ENCODE peak calls at places on chromosome 14, in seven cellular contexts. P, W, T, N, Z, K and I are unnamed samples. For H3K4me1, the result is how much of the 10 kb centered on the place peaks cover.

GRCh38 chr14:49961270-49962222 is 68.7 kb downstream of the ARF6 start:
- DNase-seq in N (no peak), Z (no peak), K (peak), P (no peak), W (no peak), T (no peak), I (no peak)

GRCh38 chr14:97198813-97199212 is 401.6 kb downstream of the VRK1 start:
- DNase-seq in P (no peak), N (no peak), T (no peak), Z (no peak), W (no peak), K (peak), I (no peak)

GRCh38 chr14:70032016-70032415 is 152.8 kb downstream of the SMOC1 start:
- DNase-seq in N (no peak), T (no peak), K (no peak), P (no peak), W (no peak), Z (no peak), I (no peak)

GRCh38 chr14:49479432-49479831 is 106.7 kb downstream of the RPS29 start:
- DNase-seq in W (no peak), N (no peak), K (no peak), P (no peak), Z (peak), T (peak), I (peak)

GRCh38 chr14:39040529-39040928 is 62.5 kb downstream of the SEC23A start:
- DNase-seq in W (no peak), T (no peak), Z (no peak), N (no peak), K (no peak), P (no peak), I (no peak)

GRCh38 chr14:29710015-29710414 is 217.6 kb downstream of the PRKD1 start:
- DNase-seq in T (no peak), W (no peak), K (no peak), N (no peak), Z (no peak), P (no peak), I (no peak)

GRCh38 chr14:75341639-75342038 is 63.0 kb downstream of the FOS start:
- DNase-seq in N (no peak), W (no peak), T (no peak), K (no peak), P (no peak), Z (no peak), I (no peak)

GRCh38 chr14:76514599-76514998 is 138.7 kb downstream of the ESRRB start:
- DNase-seq in P (no peak), K (peak), N (no peak), W (no peak), Z (peak), T (no peak), I (peak)

GRCh38 chr14:40362856-40363255 is 930.6 kb upstream of the FBXO33 start:
- DNase-seq in N (no peak), W (no peak), K (no peak), Z (no peak), P (no peak), T (no peak), I (no peak)

GRCh38 chr14:91258021-91258618 is 13.6 kb upstream of the GPR68 start:
- DNase-seq in K (no peak), T (no peak), W (peak), Z (no peak), N (no peak), P (no peak), I (no peak)

GRCh38 chr14:24204163-24205146 is 1.0 kb upstream of the TSSK4 start:
- DNase-seq in Z (no peak), T (no peak), N (no peak), K (no peak), W (no peak), P (no peak), I (no peak)

GRCh38 chr14:94904636-94905035 is 134.7 kb upstream of the GSC start:
- DNase-seq in W (no peak), Z (no peak), T (no peak), K (no peak), P (no peak), N (no peak), I (no peak)

GRCh38 chr14:55389330-55389729 is 22.3 kb downstream of the ATG14 start:
- DNase-seq in P (no peak), W (no peak), T (no peak), Z (no peak), N (no peak), K (no peak), I (no peak)

GRCh38 chr14:95213774-95214173 is 56.4 kb upstream of the DICER1 start:
- DNase-seq in Z (no peak), W (no peak), T (no peak), K (no peak), N (no peak), P (no peak), I (no peak)

GRCh38 chr14:82626156-82627055 is 1092.8 kb upstream of the SEL1L start:
- DNase-seq in N (no peak), Z (no peak), K (no peak), W (no peak), T (no peak), P (no peak), I (no peak)

GRCh38 chr14:81401420-81402122 is 1.4 kb upstream of the STON2 start:
- DNase-seq in Z (no peak), T (peak), P (no peak), N (no peak), K (peak), W (no peak), I (no peak)

GRCh38 chr14:61530296-61530695 is 165.0 kb upstream of the HIF1A start:
- DNase-seq in T (no peak), P (no peak), K (no peak), W (no peak), Z (no peak), N (no peak), I (no peak)

GRCh38 chr14:61528591-61529021 is 166.7 kb upstream of the HIF1A start:
- DNase-seq in P (peak), K (no peak), T (no peak), W (no peak), N (no peak), Z (no peak), I (no peak)

GRCh38 chr14:61532818-61533217 is 162.5 kb upstream of the HIF1A start:
- DNase-seq in N (no peak), Z (no peak), T (no peak), W (no peak), K (no peak), P (no peak), I (no peak)

GRCh38 chr14:61531741-61532505 is 163.4 kb upstream of the HIF1A start:
- DNase-seq in Z (no peak), K (no peak), W (peak), P (no peak), N (no peak), T (no peak), I (no peak)

DNA sequence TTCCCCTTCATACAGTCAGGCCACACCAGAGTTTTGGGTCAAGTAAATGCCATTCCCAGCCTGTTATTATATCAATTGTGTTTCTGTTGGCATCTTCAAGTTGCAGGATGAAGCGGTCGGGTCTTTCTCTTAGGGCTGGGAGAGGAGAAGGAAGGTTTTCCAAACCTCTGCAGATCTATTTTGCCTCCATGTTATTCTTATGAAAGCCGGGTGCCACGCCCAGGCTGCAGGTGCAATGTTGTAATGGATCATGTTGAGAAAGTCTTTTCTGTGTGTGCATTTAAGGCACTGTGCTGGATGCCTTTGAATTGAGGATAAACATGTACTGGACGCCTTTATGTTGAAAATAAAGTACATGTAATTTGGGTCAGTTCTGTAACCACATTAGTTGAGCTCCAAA is 164.4 kb upstream of the HIF1A start:
- DNase-seq in K (no peak), N (no peak), Z (no peak), T (no peak), W (peak), P (no peak), I (no peak)
- H3K4me1 ChIP-seq in K (under half), N (under half), Z (half or more), T (under half), W (under half), P (under half), I (under half)

GRCh38 chr14:42222924-42223471 is 616.3 kb downstream of the LRFN5 start:
- DNase-seq in Z (no peak), K (no peak), N (peak), W (peak), P (no peak), T (no peak), I (no peak)
- H3K4me1 ChIP-seq in Z (under half), K (under half), N (under half), W (under half), P (under half), T (under half), I (under half)

GRCh38 chr14:99809864-99810854 is 16.9 kb downstream of the EML1 start:
- DNase-seq in Z (peak), W (no peak), N (peak), K (no peak), P (no peak), T (no peak), I (no peak)
- H3K4me1 ChIP-seq in Z (under half), W (under half), N (under half), K (under half), P (under half), T (half or more), I (under half)

GRCh38 chr14:101812071-101812470 is 50.6 kb downstream of the PPP2R5C start:
- DNase-seq in K (no peak), T (no peak), W (peak), N (no peak), Z (no peak), P (peak), I (no peak)
- H3K4me1 ChIP-seq in K (under half), T (half or more), W (under half), N (under half), Z (half or more), P (half or more), I (under half)

GRCh38 chr14:106390401-106390800 is 864.0 kb downstream of the TMEM121 start:
- DNase-seq in P (no peak), W (no peak), T (no peak), N (no peak), K (no peak), Z (no peak), I (no peak)

GRCh38 chr14:106396999-106397398 is 870.6 kb downstream of the TMEM121 start:
- DNase-seq in W (no peak), P (no peak), N (no peak), Z (no peak), K (no peak), T (no peak), I (no peak)

GRCh38 chr14:106393742-106394141 is 867.4 kb downstream of the TMEM121 start:
- DNase-seq in P (no peak), Z (no peak), K (no peak), W (no peak), T (no peak), N (no peak), I (no peak)

GRCh38 chr14:106390947-106391346 is 864.6 kb downstream of the TMEM121 start:
- DNase-seq in T (no peak), Z (no peak), W (no peak), P (no peak), K (no peak), N (no peak), I (no peak)

GRCh38 chr14:106395460-106396050 is 869.2 kb downstream of the TMEM121 start:
- DNase-seq in Z (no peak), T (no peak), N (no peak), W (no peak), K (no peak), P (no peak), I (no peak)
- H3K4me1 ChIP-seq in Z (under half), T (under half), N (under half), W (under half), K (under half), P (under half), I (under half)

GRCh38 chr14:68670344-68670725 is 122.5 kb downstream of the ZFP36L1 start:
- DNase-seq in W (no peak), Z (no peak), N (peak), P (no peak), K (no peak), T (no peak), I (peak)
- H3K4me1 ChIP-seq in W (under half), Z (under half), N (half or more), P (under half), K (under half), T (half or more), I (under half)